ENCODE peak calls at places on chromosomes 5 and 9, in ten cellular contexts. M is adipocyte; Y is CD8-positive, alpha-beta memory T cell; U is cardiac muscle cell; F is NT2/D1; N is PC-9; P is tibial nerve; J is SK-N-SH; H is IMR-90; V is GM23338. A is an unnamed sample. For H3K36me3, the result is how much of the 10 kb centered on the place peaks cover.

GRCh38 chr9:87036482-87036881 is 89.2 kb upstream of the GAS1 start:
- DNase-seq in Y (no peak), H (no peak), U (no peak), P (no peak), M (no peak), J (no peak), N (no peak), V (no peak), F (no peak), A (no peak)

GRCh38 chr5:153959134-153959957 is 79.4 kb downstream of the FAM114A2 start:
- DNase-seq in H (peak), Y (no peak), M (peak), P (no peak), J (no peak), N (no peak), U (peak), F (peak), V (peak), A (peak)

GRCh38 chr5:176837707-176838115 is 27.4 kb downstream of the UNC5A start:
- DNase-seq in U (peak), J (no peak), Y (peak), P (peak), H (peak), N (peak), M (peak), F (peak), V (peak), A (peak)

GRCh38 chr9:121649476-121650219 is 1.8 kb upstream of the DAB2IP start:
- DNase-seq in J (no peak), F (no peak), N (no peak), H (no peak), V (peak), Y (no peak), M (no peak), P (no peak), U (peak), A (no peak)

GRCh38 chr5:39106332-39106731 is 32.1 kb upstream of the RICTOR start:
- DNase-seq in P (no peak), H (peak), F (no peak), V (no peak), J (no peak), Y (no peak), M (peak), U (no peak), N (no peak), A (no peak)

GRCh38 chr5:171270136-171270535 is 38.9 kb upstream of the TLX3 start:
- DNase-seq in H (peak), M (peak), U (no peak), F (no peak), N (no peak), Y (no peak), P (no peak), V (no peak), J (no peak), A (no peak)

GRCh38 chr9:14313951-14314423 is at the start of gene NFIB:
- DNase-seq in J (peak), Y (no peak), M (peak), N (no peak), V (peak), F (peak), U (peak), H (peak), P (no peak), A (no peak)

GRCh38 chr9:134991808-134992754 is 74.4 kb upstream of the FCN1 start:
- DNase-seq in M (no peak), N (no peak), U (no peak), V (no peak), F (no peak), P (no peak), J (no peak), H (no peak), Y (no peak), A (no peak)

GRCh38 chr9:78408388-78408787 is 111.5 kb downstream of the PSAT1 start:
- DNase-seq in V (no peak), H (no peak), U (no peak), N (no peak), J (peak), M (no peak), F (no peak), P (no peak), Y (no peak), A (no peak)

GRCh38 chr9:19239955-19240354 is 9.5 kb downstream of the DENND4C start:
- DNase-seq in J (no peak), U (no peak), V (no peak), F (no peak), N (no peak), Y (no peak), M (peak), H (peak), P (no peak), A (no peak)

GRCh38 chr9:69975681-69976080 is 68.0 kb upstream of the MAMDC2 start:
- DNase-seq in N (no peak), U (no peak), V (no peak), P (no peak), H (peak), J (no peak), M (no peak), F (no peak), Y (no peak), A (peak)

GRCh38 chr9:119185298-119185697 is 183.9 kb downstream of the BRINP1 start:
- DNase-seq in M (no peak), F (no peak), V (no peak), J (no peak), H (no peak), N (no peak), U (no peak), Y (no peak), P (no peak), A (no peak)

GRCh38 chr9:77968506-77968905 is 63.1 kb downstream of the GNAQ start:
- DNase-seq in M (no peak), N (no peak), V (no peak), P (no peak), U (no peak), Y (no peak), H (no peak), J (peak), F (no peak), A (no peak)

GRCh38 chr5:83844320-83845068 is 123.8 kb upstream of the HAPLN1 start:
- DNase-seq in M (peak), V (peak), N (no peak), P (no peak), F (no peak), J (no peak), Y (no peak), H (peak), U (no peak), A (peak)

GRCh38 chr5:108642170-108642906 is 105.4 kb upstream of the FER start:
- DNase-seq in H (peak), Y (peak), V (peak), J (peak), F (peak), M (peak), P (peak), U (peak), N (peak), A (peak)

GRCh38 chr5:161700065-161700464 is 14.5 kb downstream of the GABRA6 start:
- DNase-seq in N (no peak), U (no peak), P (no peak), H (no peak), F (no peak), V (no peak), Y (no peak), M (no peak), J (no peak), A (no peak)

GRCh38 chr9:90290716-90291485 is 351.7 kb downstream of the DIRAS2 start:
- DNase-seq in V (no peak), J (no peak), P (no peak), F (no peak), Y (no peak), H (peak), N (no peak), U (no peak), M (no peak), A (peak)

GRCh38 chr5:124755565-124755964 is 9.1 kb upstream of the ZNF608 start:
- DNase-seq in V (no peak), Y (no peak), M (peak), J (peak), H (no peak), F (no peak), P (no peak), U (no peak), N (no peak), A (peak)

GRCh38 chr5:151795426-151795825 is 23.7 kb downstream of the G3BP1 start:
- DNase-seq in V (no peak), M (no peak), H (no peak), F (no peak), J (no peak), P (no peak), U (no peak), Y (no peak), N (no peak), A (no peak)
- H3K36me3 ChIP-seq in V (half or more), M (half or more), H (under half), F (half or more), J (half or more), P (under half), U (half or more), Y (half or more), N (half or more), A (half or more)

GRCh38 chr5:14330729-14331128 is 187.6 kb downstream of the TRIO start:
- DNase-seq in J (no peak), N (no peak), V (no peak), F (no peak), H (no peak), P (no peak), Y (no peak), U (no peak), M (no peak), A (no peak)

GRCh38 chr5:14332038-14332631 is 189.0 kb downstream of the TRIO start:
- DNase-seq in P (no peak), F (no peak), Y (no peak), H (no peak), V (no peak), M (no peak), N (no peak), J (no peak), U (no peak), A (no peak)

GRCh38 chr5:14328144-14328543 is 185.0 kb downstream of the TRIO start:
- DNase-seq in F (no peak), N (no peak), V (no peak), M (no peak), P (no peak), H (no peak), U (no peak), J (no peak), Y (no peak), A (no peak)

GRCh38 chr5:14332746-14333145 is 189.6 kb downstream of the TRIO start:
- DNase-seq in H (no peak), F (no peak), Y (no peak), V (no peak), U (no peak), J (no peak), N (no peak), M (no peak), P (no peak), A (no peak)

GRCh38 chr5:14331377-14331776 is 188.2 kb downstream of the TRIO start:
- DNase-seq in V (no peak), J (no peak), U (no peak), P (no peak), F (no peak), Y (no peak), M (peak), N (no peak), H (peak), A (no peak)
- H3K36me3 ChIP-seq in V (under half), J (half or more), U (under half), P (under half), F (half or more), Y (under half), M (half or more), N (under half), H (half or more), A (half or more)

GRCh38 chr5:139985733-139986132 is 57.4 kb downstream of the NRG2 start:
- DNase-seq in N (no peak), V (no peak), J (no peak), P (no peak), M (peak), U (peak), Y (no peak), F (no peak), H (peak), A (peak)
- H3K36me3 ChIP-seq in N (under half), V (under half), J (under half), P (under half), M (under half), U (under half), Y (under half), F (under half), H (under half), A (under half)

DNA sequence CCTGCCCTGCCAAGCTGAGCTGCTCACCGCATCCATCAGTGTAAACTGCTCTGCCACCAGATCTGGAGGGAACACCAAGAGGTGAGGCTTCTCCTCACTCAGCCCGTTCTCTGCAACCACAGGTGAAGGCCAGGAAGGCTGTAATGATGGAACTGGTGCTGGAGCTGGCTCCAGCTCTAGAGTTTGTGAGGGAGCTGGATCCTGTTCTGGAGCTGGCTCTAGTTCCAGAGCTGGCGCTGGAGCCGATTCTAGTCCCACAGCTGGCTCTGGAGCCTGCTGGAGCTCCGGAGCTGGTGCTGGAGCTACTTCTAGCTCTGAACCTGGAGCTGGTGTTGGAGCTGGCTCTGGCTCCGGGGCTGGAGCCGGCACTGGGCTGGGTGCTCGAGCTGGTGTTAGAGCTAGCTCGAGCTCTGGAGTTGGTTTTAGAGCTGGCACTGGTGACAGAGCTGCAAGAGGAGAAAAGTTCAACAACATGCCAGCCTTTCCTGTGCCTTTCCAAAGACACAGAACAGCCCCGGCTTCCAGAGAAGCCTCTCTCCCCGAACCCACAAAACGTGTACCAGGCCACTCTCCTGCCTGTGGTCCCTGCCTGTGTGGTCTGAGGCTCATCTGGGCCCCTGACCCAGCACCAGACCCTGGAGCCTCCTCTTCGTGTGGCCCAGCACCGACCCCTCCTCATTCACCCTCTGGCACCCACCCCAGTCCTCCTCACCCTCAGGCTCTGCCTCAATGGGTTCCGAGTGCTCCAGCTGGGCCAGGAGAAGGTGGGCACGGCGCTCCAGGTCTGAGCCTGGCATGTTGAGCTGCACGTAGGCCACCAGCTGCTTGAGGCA is 12.9 kb downstream of the RALGDS start:
- DNase-seq in F (no peak), P (no peak), J (no peak), U (no peak), Y (no peak), N (no peak), H (no peak), V (no peak), M (no peak), A (no peak)
- H3K36me3 ChIP-seq in F (half or more), P (under half), J (half or more), U (under half), Y (half or more), N (under half), H (half or more), V (under half), M (under half), A (under half)

GRCh38 chr5:138315751-138316278 is 15.8 kb downstream of the CDC25C start:
- DNase-seq in M (no peak), H (no peak), Y (no peak), P (no peak), J (no peak), F (no peak), U (peak), V (no peak), N (no peak), A (no peak)
- H3K36me3 ChIP-seq in M (under half), H (under half), Y (under half), P (under half), J (under half), F (under half), U (under half), V (under half), N (under half), A (under half)

DNA sequence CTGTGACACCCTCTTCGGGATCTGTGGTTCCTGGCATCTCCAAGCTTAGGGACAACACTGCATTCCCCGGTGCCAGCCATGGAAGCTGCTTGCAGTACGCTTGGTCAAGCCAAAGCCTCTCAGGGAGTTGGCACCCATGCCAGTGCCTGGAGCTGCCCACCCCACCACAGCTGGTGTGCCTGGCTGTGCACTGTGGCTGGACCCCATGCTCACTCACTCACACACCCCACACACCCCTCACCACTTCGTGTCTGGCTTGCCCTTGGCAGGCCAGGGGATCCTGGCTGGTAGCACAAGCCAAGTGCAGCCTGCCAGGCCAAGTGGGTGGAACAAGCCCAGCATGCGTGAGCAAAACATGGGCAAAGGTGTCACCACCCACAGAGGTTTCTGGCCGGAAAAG is 324.5 kb upstream of the PTGER4 start:
- DNase-seq in Y (no peak), H (no peak), M (no peak), N (no peak), F (no peak), U (no peak), J (no peak), V (no peak), P (no peak), A (no peak)
- H3K36me3 ChIP-seq in Y (under half), H (under half), M (under half), N (under half), F (under half), U (under half), J (under half), V (under half), P (under half), A (under half)

DNA sequence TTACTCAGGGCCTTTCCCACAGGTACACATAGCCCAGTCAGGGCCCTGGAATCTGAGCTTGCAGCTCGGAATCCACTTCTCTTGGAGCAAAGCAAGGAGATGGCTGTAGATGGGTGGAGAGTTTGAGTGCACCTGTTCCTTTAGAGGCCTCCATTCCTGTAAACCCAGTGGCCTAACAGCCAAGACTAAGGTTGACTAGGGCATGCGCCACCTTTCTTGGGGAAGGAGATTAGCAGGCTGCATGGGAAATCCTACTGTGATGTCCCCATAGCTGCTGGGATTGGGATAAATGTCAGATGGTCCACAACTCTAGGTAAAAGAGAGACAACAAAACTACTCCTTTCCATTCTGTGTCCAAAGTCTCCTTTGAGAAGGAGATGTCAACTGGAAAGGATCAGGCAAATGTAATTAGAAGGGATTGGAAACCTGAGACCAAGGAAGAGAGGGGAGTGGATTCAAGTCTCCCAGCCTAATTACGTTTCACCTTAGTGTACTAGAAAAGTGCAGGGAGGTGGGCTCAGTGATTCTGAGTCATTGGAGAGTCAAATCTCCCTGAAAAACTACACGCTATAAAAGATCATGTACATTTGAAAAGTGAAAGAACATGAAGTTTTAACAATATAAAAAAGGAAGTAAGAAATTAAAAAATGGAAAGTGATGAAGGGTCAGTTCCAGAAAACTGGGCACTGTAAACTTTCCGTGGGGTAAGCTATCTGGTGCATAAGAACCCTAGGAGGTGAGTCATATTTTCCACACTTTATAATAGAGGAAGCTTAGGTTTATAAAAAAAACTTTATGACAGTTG is 104.2 kb downstream of the SEC61B start:
- DNase-seq in P (no peak), J (no peak), F (no peak), U (no peak), Y (no peak), V (peak), N (no peak), M (peak), H (peak), A (peak)
- H3K36me3 ChIP-seq in P (under half), J (under half), F (under half), U (under half), Y (under half), V (under half), N (under half), M (under half), H (under half), A (under half)

A was measured in astrocyte.